ENCODE peak calls at places on chromosomes 6 and 20, in nine cellular contexts. M is NCI-H1092; F is GM12865; A is H54; B is nucleus accumbens; R is GM13976; V is stimulated activated CD4-positive, alpha-beta T cell treated with anti-CD3 and anti-CD28 coated beads, Interleukin-12 subunit alpha, Interleukin-12 subunit beta, amount 100 ng/mL, for 4 hours; K is T-helper 2 cell; J is nephron progenitor cell. O is an unnamed sample.
A peak's percentile ranks its signal among the peaks of the same experiment; 100 is the strongest.

GRCh38 chr20:21518292-21518991 is 4.6 kb upstream of the NKX2-2 start:
- DNase-seq in V (no peak), B (no peak), M (peak; percentile 47), R (peak; percentile 50), F (no peak), K (no peak), A (no peak), J (no peak), O (no peak)

GRCh38 chr6:23282243-23283021 is 713.1 kb downstream of the HDGFL1 start:
- DNase-seq in R (no peak), J (no peak), V (no peak), B (no peak), A (no peak), M (peak; percentile 51), F (no peak), K (no peak), O (no peak)

GRCh38 chr6:137661601-137662000 is 167.4 kb upstream of the OLIG3 start:
- DNase-seq in A (no peak), B (no peak), V (peak; percentile 57), F (peak; percentile 71), J (no peak), M (no peak), K (no peak), R (no peak), O (no peak)

GRCh38 chr6:117118490-117118889 is 146.9 kb upstream of the VGLL2 start:
- DNase-seq in R (no peak), K (no peak), J (no peak), M (no peak), A (no peak), V (no peak), F (no peak), B (no peak), O (no peak)

GRCh38 chr20:20014659-20015058 is 2.5 kb upstream of the NAA20 start:
- DNase-seq in V (no peak), M (no peak), B (no peak), R (no peak), F (no peak), A (no peak), K (no peak), J (no peak), O (no peak)

GRCh38 chr6:40956871-40957270 is 82.2 kb downstream of the UNC5CL start:
- DNase-seq in R (no peak), J (no peak), A (no peak), B (no peak), V (no peak), K (no peak), F (no peak), M (no peak), O (no peak)

GRCh38 chr6:146095481-146095880 is 66.6 kb downstream of the GRM1 start:
- DNase-seq in R (no peak), F (no peak), B (no peak), V (no peak), J (no peak), A (no peak), M (no peak), K (no peak), O (no peak)

GRCh38 chr6:53564401-53565065 is 19.6 kb upstream of the GCLC start:
- DNase-seq in F (no peak), K (no peak), B (no peak), A (no peak), V (no peak), R (no peak), J (no peak), M (no peak), O (no peak)

GRCh38 chr20:34781250-34781649 is 44.2 kb downstream of the NCOA6 start:
- DNase-seq in F (no peak), J (no peak), R (no peak), V (no peak), M (no peak), B (no peak), K (no peak), A (no peak), O (no peak)

O was measured in NCI-H187.